ENCODE peak calls at places on chromosomes 5 and 9, in five cellular contexts. I, H, R, S and Q are unnamed samples.

GRCh38 chr5:129379406-129379805 is 80.7 kb upstream of the ADAMTS19 start:
- DNase-seq in S (no peak), R (no peak), I (peak), H (no peak), Q (no peak)

GRCh38 chr5:137203011-137203632 is 296.0 kb downstream of the SPOCK1 start:
- DNase-seq in I (no peak), H (no peak), S (no peak), R (no peak), Q (no peak)

GRCh38 chr5:125043781-125044391 is 297.4 kb upstream of the ZNF608 start:
- DNase-seq in H (no peak), S (peak), I (peak), R (no peak), Q (no peak)

GRCh38 chr9:71762900-71763653 is 5.2 kb downstream of the CEMIP2 start:
- DNase-seq in H (no peak), S (no peak), R (no peak), I (peak), Q (no peak)

GRCh38 chr5:44388504-44389409 is 463 bp downstream of the FGF10 start:
- DNase-seq in I (peak), H (no peak), R (no peak), S (peak), Q (no peak)

GRCh38 chr9:113898596-113898995 is 22.5 kb downstream of the ZNF618 start:
- DNase-seq in R (no peak), I (no peak), H (no peak), S (no peak), Q (no peak)

GRCh38 chr5:115584501-115584900 is 17.8 kb downstream of the TICAM2 start:
- DNase-seq in R (no peak), I (no peak), H (no peak), S (no peak), Q (no peak)

GRCh38 chr5:142323480-142324376 is 1.1 kb downstream of the SPRY4 start:
- DNase-seq in S (no peak), H (no peak), I (peak), R (no peak), Q (no peak)

GRCh38 chr9:129507805-129508204 is 113.1 kb downstream of the C9orf50 start:
- DNase-seq in H (no peak), R (no peak), I (no peak), S (no peak), Q (no peak)

GRCh38 chr9:131169567-131169966 is 44.2 kb downstream of the NUP214 start:
- DNase-seq in I (no peak), H (no peak), R (no peak), S (no peak), Q (no peak)

GRCh38 chr9:2502760-2503159 is 118.8 kb upstream of the VLDLR start:
- DNase-seq in H (no peak), R (no peak), I (peak), S (no peak), Q (no peak)

GRCh38 chr5:54881286-54882005 is 103.9 kb downstream of the ESM1 start:
- DNase-seq in I (no peak), S (no peak), H (no peak), R (no peak), Q (no peak)

GRCh38 chr5:9112520-9113291 is 433.2 kb downstream of the SEMA5A start:
- DNase-seq in R (no peak), S (no peak), I (peak), H (no peak), Q (no peak)

GRCh38 chr5:94241288-94241651 is 377.1 kb downstream of the KIAA0825 start:
- DNase-seq in I (no peak), S (no peak), H (no peak), R (no peak), Q (no peak)

GRCh38 chr9:124411514-124412227 is 3.6 kb downstream of the PSMB7 start:
- DNase-seq in R (no peak), S (no peak), H (no peak), I (peak), Q (no peak)

GRCh38 chr9:37682951-37683350 is 32.2 kb downstream of the FRMPD1 start:
- DNase-seq in S (no peak), H (no peak), R (no peak), I (no peak), Q (no peak)

GRCh38 chr5:138610468-138611294 is 35.5 kb upstream of the HSPA9 start:
- DNase-seq in R (peak), S (no peak), H (no peak), I (peak), Q (peak)

GRCh38 chr5:116739648-116740047 is 165.0 kb upstream of the SEMA6A start:
- DNase-seq in I (no peak), H (no peak), S (no peak), R (no peak), Q (no peak)

GRCh38 chr9:18921677-18922076 is 111.3 kb downstream of the SAXO1 start:
- DNase-seq in H (no peak), R (no peak), S (no peak), I (no peak), Q (no peak)

GRCh38 chr5:67699560-67699959 is 503.0 kb upstream of the CD180 start:
- DNase-seq in I (no peak), H (no peak), S (no peak), R (no peak), Q (no peak)

GRCh38 chr9:3441197-3441816 is 84.5 kb downstream of the RFX3 start:
- DNase-seq in S (peak), I (peak), H (no peak), R (peak), Q (no peak)

GRCh38 chr5:103804714-103805113 is 242.1 kb upstream of the NUDT12 start:
- DNase-seq in I (no peak), R (no peak), S (no peak), H (no peak), Q (no peak)

GRCh38 chr9:113298924-113299770 is 4.0 kb downstream of the RNF183 start:
- DNase-seq in H (no peak), R (no peak), S (no peak), I (no peak), Q (no peak)

GRCh38 chr9:82082563-82082962 is 94.0 kb downstream of the SPATA31D1 start:
- DNase-seq in S (no peak), R (no peak), I (no peak), H (no peak), Q (no peak)

GRCh38 chr5:142095651-142096330 is 12.8 kb upstream of the NDFIP1 start:
- DNase-seq in I (no peak), S (peak), H (no peak), R (no peak), Q (no peak)

GRCh38 chr9:93629920-93630319 is 53.5 kb downstream of the PHF2 start:
- DNase-seq in I (no peak), R (no peak), H (no peak), S (no peak), Q (no peak)

GRCh38 chr5:106392766-106393165 is 1278.0 kb downstream of the EFNA5 start:
- DNase-seq in R (no peak), S (no peak), H (no peak), I (no peak), Q (no peak)

GRCh38 chr9:113695901-113696300 is 180.2 kb upstream of the ZNF618 start:
- DNase-seq in S (no peak), R (no peak), I (no peak), H (no peak), Q (no peak)

GRCh38 chr9:110641350-110641749 is 27.2 kb upstream of the MUSK start:
- DNase-seq in I (no peak), S (no peak), R (no peak), H (no peak), Q (no peak)

GRCh38 chr5:133391349-133392136 is 220.8 kb downstream of the FSTL4 start:
- DNase-seq in I (no peak), R (no peak), S (peak), H (no peak), Q (no peak)

GRCh38 chr5:177984565-177985166 is 11.4 kb downstream of the PROP1 start:
- DNase-seq in I (no peak), S (no peak), H (no peak), R (no peak), Q (no peak)

GRCh38 chr5:31487510-31487909 is 44.4 kb downstream of the DROSHA start:
- DNase-seq in R (no peak), I (peak), S (no peak), H (no peak), Q (no peak)

GRCh38 chr9:79581794-79582193 is 10.0 kb downstream of the TLE4 start:
- DNase-seq in S (no peak), H (no peak), R (no peak), I (peak), Q (no peak)

GRCh38 chr5:157867736-157868135 is 8.8 kb upstream of the CLINT1 start:
- DNase-seq in S (no peak), I (no peak), H (no peak), R (no peak), Q (no peak)

GRCh38 chr5:157862183-157862851 is 3.4 kb upstream of the CLINT1 start:
- DNase-seq in S (no peak), H (no peak), R (no peak), I (no peak), Q (no peak)

GRCh38 chr5:157864067-157864466 is 5.1 kb upstream of the CLINT1 start:
- DNase-seq in S (no peak), I (no peak), H (no peak), R (no peak), Q (no peak)

GRCh38 chr5:157865844-157866243 is 6.9 kb upstream of the CLINT1 start:
- DNase-seq in I (no peak), S (no peak), H (no peak), R (no peak), Q (no peak)

DNA sequence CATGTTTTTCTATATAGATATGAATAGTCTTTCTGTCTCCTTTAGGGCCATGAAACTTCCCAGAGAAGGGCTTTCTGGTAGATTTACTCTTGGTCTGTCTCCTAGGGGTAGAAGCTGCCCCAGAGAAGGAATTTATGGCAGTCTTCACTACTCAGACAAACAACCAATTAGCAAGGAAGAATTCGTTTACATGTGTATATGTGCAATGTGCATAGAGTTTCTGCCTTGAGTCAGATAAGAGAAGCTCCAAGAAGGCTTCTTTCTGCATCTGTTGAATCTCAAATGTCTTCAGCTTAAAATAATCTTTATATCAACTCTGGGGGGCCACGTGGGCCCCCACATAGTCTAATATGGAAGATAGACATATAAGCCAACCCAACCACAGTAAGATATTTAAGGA is 7.6 kb upstream of the CLINT1 start:
- DNase-seq in I (no peak), H (no peak), R (no peak), S (no peak), Q (no peak)
- H3K27ac ChIP-seq in I (no peak), H (no peak), R (no peak), S (peak), Q (no peak)

DNA sequence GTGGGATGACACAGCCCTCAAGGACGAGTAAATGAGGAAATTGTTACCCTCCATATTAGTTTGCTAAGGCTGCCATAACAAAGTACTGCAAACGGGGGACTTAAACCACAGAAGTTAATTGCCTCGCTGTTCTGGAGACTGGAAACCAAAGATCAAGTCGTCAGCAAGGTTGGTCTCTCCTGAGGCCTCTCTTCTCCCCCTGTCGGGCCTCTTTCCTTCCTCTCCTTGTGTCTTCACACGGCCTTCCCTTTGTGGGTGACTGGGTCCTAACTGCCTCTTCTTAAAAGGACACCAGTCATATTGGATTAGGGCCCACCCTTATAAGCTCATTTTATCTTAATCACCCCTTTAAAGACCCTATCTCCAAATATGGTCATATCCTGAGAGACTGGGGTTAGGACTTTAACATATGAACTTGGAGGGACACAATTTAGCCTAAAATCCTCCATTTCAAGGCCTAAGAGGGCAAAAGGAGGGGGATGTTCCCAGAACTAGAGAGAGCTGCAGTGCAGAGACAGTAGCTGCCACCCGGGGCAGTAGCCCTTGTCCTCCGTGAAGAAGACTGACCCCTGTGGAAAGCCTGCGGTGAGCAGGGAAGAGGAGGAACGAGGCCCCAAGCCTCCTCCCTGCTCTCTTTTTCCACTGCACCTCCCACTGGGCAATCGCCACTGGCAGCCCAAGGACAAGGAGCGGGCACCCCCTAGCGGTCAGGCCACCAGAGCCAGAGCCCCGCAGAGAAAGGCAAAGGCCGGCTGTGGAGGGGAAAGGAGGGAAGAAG is 35.0 kb downstream of the CFAP90 start:
- DNase-seq in R (peak), S (peak), H (peak), I (peak), Q (peak)
- H3K27ac ChIP-seq in R (no peak), S (no peak), H (no peak), I (no peak), Q (peak)

DNA sequence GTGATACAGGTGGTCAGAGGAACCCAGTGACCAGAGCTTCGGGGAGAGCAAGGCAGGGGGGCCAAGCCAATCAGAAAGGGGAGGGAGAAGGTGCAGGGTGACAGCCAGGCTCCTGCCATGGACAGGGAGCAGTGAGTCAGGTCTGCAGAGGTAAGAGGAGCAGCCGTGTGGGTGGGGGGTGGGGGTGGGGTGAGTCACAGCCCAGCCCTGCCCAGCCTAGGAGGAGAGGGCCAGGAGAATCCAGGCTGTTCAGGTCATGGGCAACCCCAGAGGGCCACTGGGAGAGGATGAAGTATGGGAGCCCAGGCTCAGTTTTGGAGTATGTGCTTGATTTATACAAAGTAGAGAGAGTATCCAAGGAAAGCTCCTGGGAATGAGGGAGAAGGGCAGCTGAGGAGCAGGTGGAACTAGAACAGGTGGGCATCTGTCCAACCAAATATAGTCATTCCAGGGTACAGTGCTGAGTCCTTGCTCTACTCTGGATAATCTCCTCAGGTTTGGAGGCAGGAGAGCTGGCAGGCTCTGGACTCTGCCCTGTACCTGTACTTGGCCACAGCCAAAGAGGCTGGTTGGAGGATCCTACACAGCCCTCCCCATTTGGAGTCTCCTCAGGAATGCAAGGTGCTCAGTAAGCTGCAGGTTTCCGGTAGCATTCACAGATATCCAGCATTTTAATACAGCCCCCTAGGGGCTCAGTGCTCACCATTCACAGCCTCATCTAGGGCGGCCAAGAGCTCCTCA is 1.6 kb downstream of the HBEGF start:
- DNase-seq in S (no peak), H (no peak), R (no peak), I (no peak), Q (no peak)
- H3K27ac ChIP-seq in S (peak), H (no peak), R (peak), I (no peak), Q (no peak)

GRCh38 chr5:52830700-52831099 is 43.0 kb downstream of the ITGA1 start:
- DNase-seq in R (no peak), I (no peak), S (no peak), H (no peak), Q (no peak)
- H3K27ac ChIP-seq in R (no peak), I (no peak), S (peak), H (no peak), Q (no peak)

DNA sequence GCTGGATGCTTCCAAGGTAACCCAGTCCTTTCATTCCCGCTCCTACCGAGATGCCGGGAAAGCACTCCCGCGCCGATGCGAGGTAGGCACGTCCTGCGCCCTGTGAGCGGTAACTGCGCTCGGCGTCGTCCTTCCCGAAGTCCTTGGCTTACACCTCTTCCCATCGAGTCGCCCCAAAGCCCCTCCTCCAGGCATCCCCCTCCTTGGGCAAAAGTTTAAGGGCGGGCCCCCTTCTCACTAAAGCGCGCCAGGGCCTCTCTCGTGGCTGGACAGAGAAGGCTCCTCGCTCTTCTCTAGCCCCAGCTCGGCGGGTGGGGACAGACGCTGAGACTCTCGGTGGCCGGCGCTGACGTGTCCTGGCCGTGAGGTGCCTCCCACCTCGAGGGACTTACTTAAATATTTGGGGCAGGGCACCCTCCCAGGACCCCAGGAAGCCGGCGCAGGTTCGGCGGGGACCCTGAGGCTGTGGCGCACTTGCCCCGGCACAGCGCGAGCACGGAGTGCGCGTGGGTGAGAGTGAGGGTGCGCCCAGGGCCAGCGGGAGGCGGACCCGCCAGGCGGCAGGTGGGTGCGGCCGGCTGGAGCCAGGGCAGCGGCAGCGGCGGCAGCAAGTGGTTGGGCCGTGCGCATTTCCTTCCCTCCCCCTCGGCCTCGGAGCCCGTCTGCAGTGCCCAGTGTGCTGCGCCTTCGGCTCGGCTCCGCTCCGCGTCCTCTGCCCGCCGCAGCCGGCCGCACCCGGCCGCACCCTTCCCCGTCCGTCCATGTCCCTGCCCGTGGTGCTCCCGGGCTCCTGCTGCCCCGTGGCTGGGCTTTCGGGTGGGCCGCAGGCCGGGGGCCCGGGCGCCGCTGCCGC is at the start of gene ENTREP1:
- DNase-seq in I (peak), R (peak), H (no peak), S (peak), Q (peak)
- H3K27ac ChIP-seq in I (no peak), R (peak), H (no peak), S (peak), Q (peak)

DNA sequence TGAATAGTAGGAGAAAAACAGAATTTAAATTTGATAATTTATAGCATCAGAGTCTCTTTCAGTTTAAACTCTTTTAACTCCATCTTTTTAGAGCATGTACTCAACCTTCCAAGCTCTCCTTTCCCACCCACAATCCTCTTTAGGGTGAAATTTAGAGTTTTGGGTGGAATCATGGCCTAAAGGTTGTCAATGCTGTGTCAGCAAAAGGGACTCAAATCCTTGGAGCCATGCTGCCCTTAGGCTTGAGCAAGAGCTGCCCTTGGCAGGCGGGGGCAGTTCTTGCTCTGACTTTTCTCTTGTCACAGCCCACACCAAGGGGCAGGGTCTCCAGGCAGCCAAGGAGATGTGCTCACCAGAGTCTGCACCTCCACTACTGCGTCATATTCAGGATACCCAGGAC is 102.4 kb downstream of the MTX3 start:
- DNase-seq in S (no peak), H (no peak), I (no peak), R (no peak), Q (no peak)
- H3K27ac ChIP-seq in S (no peak), H (no peak), I (no peak), R (no peak), Q (no peak)

GRCh38 chr9:137311971-137312851 is 10.1 kb upstream of the NRARP start:
- DNase-seq in H (no peak), S (no peak), I (no peak), R (no peak), Q (no peak)
- H3K27ac ChIP-seq in H (peak), S (no peak), I (no peak), R (no peak), Q (no peak)

DNA sequence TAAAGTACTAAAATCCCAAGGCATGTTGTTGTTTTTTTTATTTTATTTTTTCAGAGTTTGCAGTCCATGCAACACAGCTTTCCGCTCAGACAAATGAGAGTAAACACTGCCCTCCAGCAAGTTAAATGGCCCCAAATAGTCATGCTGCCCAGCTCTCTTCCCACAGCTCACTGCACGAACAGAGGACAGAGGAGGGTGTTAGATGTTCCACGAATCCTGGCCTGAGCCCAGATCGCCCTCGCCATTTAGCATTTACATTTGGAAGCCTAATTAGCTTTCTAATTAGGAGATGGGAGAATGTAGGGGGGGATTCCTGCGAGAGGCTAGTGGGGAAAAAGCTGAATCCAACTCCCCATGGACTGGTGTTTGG is 1.9 kb downstream of the NIM1K start:
- DNase-seq in I (no peak), R (peak), H (no peak), S (no peak), Q (no peak)
- H3K27ac ChIP-seq in I (peak), R (peak), H (no peak), S (no peak), Q (peak)